ENCODE peak calls at places on chromosome 1, in seven cellular contexts. D is Calu3, A is right atrium auricular region, J is OCI-LY7, E is heart right ventricle, T is cardiac muscle cell, G is thoracic aorta. M is an unnamed sample.

GRCh38 chr1:162040657-162041056 is 17.0 kb upstream of the OLFML2B start:
- DNase-seq in D (no peak), A (no peak), J (peak; percentile 14), E (no peak), T (peak; percentile 66), G (no peak), M (no peak)

GRCh38 chr1:225880210-225880584 is 2.0 kb downstream of the TMEM63A start:
- DNase-seq in D (no peak), A (no peak), J (no peak), E (no peak), T (no peak), G (no peak), M (no peak)

GRCh38 chr1:66920543-66920942 is 4.1 kb downstream of the DNAI4 start:
- DNase-seq in D (no peak), A (no peak), J (no peak), E (no peak), T (no peak), G (no peak), M (no peak)

GRCh38 chr1:23210351-23210785 is 6.9 kb downstream of the HTR1D start:
- DNase-seq in D (peak; percentile 23), A (no peak), J (peak; percentile 52), E (no peak), T (no peak), G (no peak), M (no peak)

GRCh38 chr1:54694771-54695170 is 20.9 kb upstream of the TTC4 start:
- DNase-seq in D (no peak), A (no peak), J (no peak), E (no peak), T (no peak), G (no peak), M (no peak)

GRCh38 chr1:248918126-248918525 is 12.1 kb downstream of the PGBD2 start:
- DNase-seq in D (no peak), A (no peak), J (no peak), E (no peak), T (no peak), G (no peak), M (no peak)

GRCh38 chr1:24502168-24503002 is at the start of gene RCAN3:
- DNase-seq in D (peak; percentile 87), A (peak; percentile 76), J (peak; percentile 94), E (peak; percentile 89), T (peak; percentile 85), G (peak; percentile 6), M (peak; percentile 98)

GRCh38 chr1:246801241-246802020 is 77.2 kb downstream of the SCCPDH start:
- DNase-seq in D (no peak), A (no peak), J (no peak), E (no peak), T (peak; percentile 26), G (no peak), M (no peak)

GRCh38 chr1:79716481-79716880 is 710.0 kb upstream of the ADGRL4 start:
- DNase-seq in D (peak; percentile 11), A (no peak), J (no peak), E (no peak), T (peak; percentile 82), G (no peak), M (no peak)

GRCh38 chr1:201496296-201496690 is 10.6 kb downstream of the CSRP1 start:
- DNase-seq in D (no peak), A (no peak), J (no peak), E (no peak), T (no peak), G (no peak), M (no peak)

GRCh38 chr1:220296941-220297460 is 24.7 kb upstream of the RAB3GAP2 start:
- DNase-seq in D (no peak), A (no peak), J (no peak), E (no peak), T (no peak), G (no peak), M (no peak)

GRCh38 chr1:210400043-210400840 is 71.5 kb downstream of the HHAT start:
- DNase-seq in D (peak; percentile 77), A (peak; percentile 77), J (peak; percentile 52), E (peak; percentile 27), T (peak; percentile 80), G (peak; percentile 18), M (peak; percentile 62)

GRCh38 chr1:197521118-197521739 is 253.2 kb downstream of the CRB1 start:
- DNase-seq in D (peak; percentile 51), A (no peak), J (peak; percentile 45), E (no peak), T (peak; percentile 63), G (no peak), M (peak; percentile 28)

GRCh38 chr1:241666419-241666818 is 14.3 kb downstream of the WDR64 start:
- DNase-seq in D (no peak), A (no peak), J (no peak), E (no peak), T (no peak), G (no peak), M (no peak)

GRCh38 chr1:170307426-170307825 is 161.7 kb downstream of the NTMT2 start:
- DNase-seq in D (no peak), A (no peak), J (no peak), E (no peak), T (no peak), G (no peak), M (no peak)

GRCh38 chr1:214510914-214511638 is 40.3 kb downstream of the PTPN14 start:
- DNase-seq in D (no peak), A (no peak), J (no peak), E (no peak), T (no peak), G (no peak), M (no peak)

GRCh38 chr1:98205291-98206017 is 284.6 kb upstream of the DPYD start:
- DNase-seq in D (no peak), A (no peak), J (no peak), E (no peak), T (no peak), G (no peak), M (no peak)
- TF ChIP-seq CTCF in D (no peak), A (no peak), J (no peak), E (no peak), T (no peak), G (no peak), M (no peak)

DNA sequence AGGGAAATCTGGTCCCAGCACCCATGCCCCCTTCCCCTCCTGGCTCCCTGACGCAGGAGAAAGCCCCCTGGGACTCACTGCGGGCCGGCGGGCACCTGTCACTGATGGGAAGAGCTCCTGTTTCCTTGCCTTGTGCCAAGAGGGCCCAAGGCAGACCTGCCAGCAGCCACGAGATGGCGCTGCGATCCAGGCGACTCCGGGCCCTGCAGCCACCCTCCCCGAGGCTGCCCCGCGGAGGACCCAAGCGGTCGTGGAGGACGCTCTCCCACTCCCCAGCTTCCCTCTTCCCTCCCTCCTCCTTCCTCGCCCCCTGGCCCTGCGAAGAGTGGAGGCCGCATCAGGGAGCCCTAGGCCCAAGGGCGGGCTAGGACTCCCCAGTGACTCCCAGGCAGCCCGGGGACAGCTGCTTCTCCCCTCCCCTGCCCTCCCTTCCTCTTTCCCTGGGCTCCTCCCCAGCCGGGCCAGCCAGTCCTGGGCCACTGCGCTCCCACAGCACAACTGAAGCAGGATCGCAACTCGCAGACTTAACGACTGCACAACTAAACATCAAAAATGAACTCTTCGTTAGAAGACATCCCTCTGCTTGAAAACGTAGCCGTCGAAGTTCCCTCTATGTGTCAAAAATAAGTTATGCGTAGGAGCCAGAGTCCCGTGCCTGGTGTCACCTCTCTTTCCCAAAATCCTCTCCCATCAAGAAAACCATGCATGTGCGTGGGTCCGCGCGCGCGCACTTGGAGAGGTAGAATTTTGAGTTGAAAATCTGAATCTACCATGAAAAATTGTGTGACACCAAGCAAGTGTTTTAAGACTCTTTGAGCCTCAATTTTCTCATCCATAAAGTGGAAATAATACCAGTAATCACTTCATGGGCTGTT is 34.2 kb downstream of the BATF3 start:
- DNase-seq in D (peak; percentile 91), A (peak; percentile 82), J (peak; percentile 75), E (peak; percentile 87), T (peak; percentile 89), G (no peak), M (peak; percentile 81)
- TF ChIP-seq CTCF in D (peak; percentile 97), A (peak; percentile 98), J (peak; percentile 85), E (peak; percentile 90), T (peak; percentile 87), G (peak; percentile 97), M (peak; percentile 99)

GRCh38 chr1:48294656-48295055 is 72.1 kb downstream of the SLC5A9 start:
- DNase-seq in D (no peak), A (no peak), J (no peak), E (no peak), T (no peak), G (no peak), M (no peak)

GRCh38 chr1:48285525-48285924 is 63.0 kb downstream of the SLC5A9 start:
- DNase-seq in D (no peak), A (no peak), J (no peak), E (no peak), T (no peak), G (no peak), M (no peak)

GRCh38 chr1:48292706-48293105 is 70.2 kb downstream of the SLC5A9 start:
- DNase-seq in D (no peak), A (no peak), J (no peak), E (no peak), T (no peak), G (no peak), M (no peak)

GRCh38 chr1:48291421-48291820 is 68.9 kb downstream of the SLC5A9 start:
- DNase-seq in D (no peak), A (no peak), J (no peak), E (no peak), T (no peak), G (no peak), M (no peak)
- TF ChIP-seq CTCF in D (no peak), A (no peak), J (no peak), E (no peak), T (no peak), G (no peak), M (no peak)

DNA sequence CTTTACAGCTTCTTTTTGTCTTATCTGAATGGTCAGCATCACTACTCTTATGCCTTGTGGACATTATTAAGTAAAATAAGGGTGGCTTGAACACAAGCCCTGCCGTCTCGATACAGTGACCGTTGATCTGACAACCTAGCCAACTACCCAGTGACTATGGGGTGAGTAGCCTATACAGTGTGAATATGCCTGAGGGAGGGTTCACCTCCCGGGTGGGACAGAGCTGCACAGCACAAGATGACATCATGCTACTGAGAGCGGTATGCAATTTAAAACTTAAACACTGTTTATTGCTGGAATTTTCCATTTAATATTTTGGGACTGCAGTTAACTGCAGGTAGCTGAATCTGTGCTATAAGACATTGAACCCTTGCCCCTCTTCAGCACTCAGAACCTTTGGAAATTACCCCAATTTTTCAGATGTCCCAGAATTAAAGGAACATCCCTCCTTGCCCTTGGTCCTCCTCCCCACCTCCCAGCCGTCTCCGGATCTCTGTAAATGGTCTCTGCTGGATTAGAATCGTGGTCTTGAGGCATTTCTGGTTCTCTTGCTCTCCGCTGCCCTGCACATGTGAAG is 618.5 kb downstream of the PTPRU start:
- DNase-seq in D (no peak), A (no peak), J (no peak), E (no peak), T (no peak), G (no peak), M (no peak)
- TF ChIP-seq CTCF in D (no peak), A (no peak), J (no peak), E (no peak), T (no peak), G (no peak), M (no peak)

M was measured in GM13977.